ENCODE peak calls at places on chromosomes 5 and 9, in six cellular contexts. D, F, B, A, P and X are unnamed samples.

GRCh38 chr9:4656621-4657020 is 5.5 kb upstream of the PLPP6 start:
- DNase-seq in D (no peak), F (no peak), B (no peak), A (no peak), P (no peak), X (no peak)

GRCh38 chr5:144433893-144434292 is 263.2 kb downstream of the KCTD16 start:
- DNase-seq in D (peak), F (no peak), B (no peak), A (no peak), P (no peak), X (no peak)

GRCh38 chr5:177606071-177607051 is 6.4 kb downstream of the B4GALT7 start:
- DNase-seq in D (no peak), F (no peak), B (no peak), A (peak), P (no peak), X (no peak)

GRCh38 chr5:53172630-53173029 is 63.1 kb upstream of the MOCS2 start:
- DNase-seq in D (no peak), F (no peak), B (no peak), A (no peak), P (no peak), X (no peak)

GRCh38 chr9:19554518-19554917 is 145.7 kb downstream of the ACER2 start:
- DNase-seq in D (no peak), F (no peak), B (no peak), A (no peak), P (no peak), X (no peak)

GRCh38 chr9:14813336-14814020 is 90.9 kb upstream of the CER1 start:
- DNase-seq in D (no peak), F (peak), B (no peak), A (no peak), P (no peak), X (no peak)

GRCh38 chr9:72315510-72316287 is 49.3 kb downstream of the ZFAND5 start:
- DNase-seq in D (peak), F (peak), B (no peak), A (no peak), P (no peak), X (peak)

GRCh38 chr9:108885643-108886348 is 23.7 kb downstream of the ACTL7A start:
- DNase-seq in D (no peak), F (peak), B (no peak), A (no peak), P (no peak), X (peak)

GRCh38 chr5:16866795-16867584 is 69.1 kb downstream of the MYO10 start:
- DNase-seq in D (peak), F (peak), B (no peak), A (peak), P (peak), X (peak)

GRCh38 chr5:79582186-79582585 is 30.1 kb upstream of the TENT2 start:
- DNase-seq in D (no peak), F (no peak), B (no peak), A (no peak), P (no peak), X (no peak)

GRCh38 chr5:170306381-170306790 is 8.8 kb upstream of the LCP2 start:
- DNase-seq in D (no peak), F (peak), B (no peak), A (no peak), P (peak), X (peak)

GRCh38 chr5:38616061-38616460 is 59.6 kb upstream of the LIFR start:
- DNase-seq in D (peak), F (peak), B (no peak), A (no peak), P (no peak), X (peak)

GRCh38 chr9:108535526-108535925 is 320.3 kb downstream of the ACTL7B start:
- DNase-seq in D (peak), F (no peak), B (no peak), A (no peak), P (no peak), X (no peak)

GRCh38 chr5:137822158-137822764 is 45.4 kb upstream of the MYOT start:
- DNase-seq in D (peak), F (peak), B (no peak), A (no peak), P (no peak), X (peak)

GRCh38 chr5:160118349-160119141 is 705 bp downstream of the PWWP2A start:
- DNase-seq in D (peak), F (no peak), B (no peak), A (peak), P (peak), X (peak)

GRCh38 chr9:95071925-95072324 is 245.6 kb downstream of the FANCC start:
- DNase-seq in D (no peak), F (no peak), B (no peak), A (no peak), P (no peak), X (no peak)

GRCh38 chr9:95071450-95071849 is 246.1 kb downstream of the FANCC start:
- DNase-seq in D (no peak), F (no peak), B (no peak), A (no peak), P (no peak), X (no peak)

GRCh38 chr9:95073918-95074317 is 243.6 kb downstream of the FANCC start:
- DNase-seq in D (no peak), F (no peak), B (no peak), A (no peak), P (peak), X (no peak)

GRCh38 chr9:95074632-95075269 is 242.8 kb downstream of the FANCC start:
- DNase-seq in D (peak), F (no peak), B (no peak), A (peak), P (peak), X (no peak)

GRCh38 chr9:95073042-95073607 is 244.4 kb downstream of the FANCC start:
- DNase-seq in D (peak), F (no peak), B (no peak), A (peak), P (peak), X (peak)
- TF ChIP-seq CTCF in D (peak), F (peak), B (no peak), A (no peak), P (no peak), X (peak)

GRCh38 chr9:136701665-136702048 is 10.7 kb upstream of the DIPK1B start:
- DNase-seq in D (no peak), F (no peak), B (no peak), A (no peak), P (no peak), X (no peak)
- H3K4me3 ChIP-seq in D (no peak), F (no peak), B (peak), A (no peak), P (no peak), X (no peak)

DNA sequence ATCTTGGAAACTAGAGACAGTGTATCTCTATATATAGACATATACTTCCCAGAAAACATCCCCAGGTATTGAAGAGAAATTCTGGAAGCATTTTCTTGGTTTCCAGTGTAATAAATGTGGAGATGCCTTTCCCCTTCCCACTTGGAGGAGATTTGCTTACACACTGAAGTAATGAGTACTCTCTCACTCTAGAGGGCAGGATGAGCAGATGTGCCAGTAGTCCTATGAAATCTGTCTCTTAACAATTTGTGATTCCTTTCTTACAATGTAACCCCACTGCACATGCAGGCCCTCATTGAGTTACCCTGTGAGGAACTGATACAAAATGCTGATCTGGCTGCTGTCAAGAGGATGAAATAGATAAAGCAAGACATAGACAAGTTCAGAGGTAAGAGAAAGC is 567.2 kb downstream of the SLCO4C1 start:
- DNase-seq in D (no peak), F (no peak), B (no peak), A (no peak), P (no peak), X (no peak)
- TF ChIP-seq CTCF in D (peak), F (peak), B (no peak), A (no peak), P (no peak), X (no peak)

GRCh38 chr5:15376803-15377202 is 123.2 kb upstream of the FBXL7 start:
- DNase-seq in D (no peak), F (no peak), B (no peak), A (no peak), P (no peak), X (no peak)
- H3K4me3 ChIP-seq in D (no peak), F (no peak), B (no peak), A (no peak), P (no peak), X (no peak)

DNA sequence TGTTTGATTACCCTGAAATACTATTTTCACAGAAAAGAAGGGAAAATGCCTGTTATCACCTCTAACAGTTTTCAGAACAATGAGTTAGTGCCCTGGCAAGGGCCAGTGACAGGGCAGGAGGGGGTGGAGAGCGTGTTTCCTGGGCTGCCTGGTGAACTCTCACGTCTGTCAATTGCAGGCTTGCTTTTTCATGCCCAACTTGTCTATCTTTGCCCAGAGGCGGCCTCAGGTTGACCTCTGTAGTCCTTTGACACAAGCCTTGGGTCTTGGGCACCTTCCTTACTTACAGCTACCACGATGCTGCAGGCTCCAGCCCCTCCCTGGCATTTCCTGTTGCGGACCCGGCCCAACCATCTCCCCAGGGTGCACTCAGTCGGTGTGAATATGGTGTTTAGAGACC is 2.2 kb upstream of the CEL start:
- DNase-seq in D (peak), F (no peak), B (no peak), A (peak), P (no peak), X (no peak)
- TF ChIP-seq CTCF in D (no peak), F (no peak), B (no peak), A (no peak), P (no peak), X (no peak)

DNA sequence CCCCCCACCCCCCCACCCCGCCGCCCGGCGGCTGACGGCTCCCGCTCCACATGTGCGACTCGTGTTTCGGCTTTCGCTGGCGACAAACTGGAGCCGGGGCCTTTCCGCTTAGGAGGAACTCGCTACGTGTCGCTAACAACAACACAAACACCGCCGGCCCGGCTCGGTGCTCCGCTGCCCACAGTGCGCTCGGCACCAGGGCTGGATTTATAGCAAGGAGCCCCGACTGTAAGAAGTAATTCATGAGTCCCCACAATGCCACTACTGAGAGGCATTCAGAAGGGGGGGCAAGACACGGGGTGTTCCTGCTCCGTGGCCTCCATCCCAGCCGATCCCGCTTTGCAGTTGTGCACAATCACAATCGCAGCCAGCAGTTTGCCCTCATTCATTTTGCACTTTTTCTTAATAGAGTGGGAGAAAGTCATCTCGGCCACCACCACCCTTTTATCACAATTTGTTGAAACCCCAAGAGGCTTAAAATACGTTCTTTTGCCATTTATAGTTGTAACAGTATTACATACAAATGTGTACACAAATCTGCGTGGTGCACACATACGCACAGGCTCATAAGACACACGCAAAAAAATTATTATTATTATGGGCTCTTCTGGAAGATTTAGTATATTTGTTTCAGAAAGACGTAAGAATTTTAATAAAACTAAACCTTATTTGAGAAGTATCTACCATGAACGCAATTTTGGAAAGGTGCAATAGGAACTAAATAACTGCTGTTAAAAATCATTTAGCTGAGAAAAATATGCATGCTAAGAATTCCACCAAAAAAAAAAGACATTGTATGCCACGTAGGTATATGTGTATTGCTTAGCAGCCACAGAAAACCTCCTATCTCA is 48.1 kb downstream of the EBF1 start:
- DNase-seq in D (peak), F (no peak), B (no peak), A (peak), P (peak), X (peak)
- H3K4me3 ChIP-seq in D (peak), F (peak), B (peak), A (peak), P (peak), X (peak)

DNA sequence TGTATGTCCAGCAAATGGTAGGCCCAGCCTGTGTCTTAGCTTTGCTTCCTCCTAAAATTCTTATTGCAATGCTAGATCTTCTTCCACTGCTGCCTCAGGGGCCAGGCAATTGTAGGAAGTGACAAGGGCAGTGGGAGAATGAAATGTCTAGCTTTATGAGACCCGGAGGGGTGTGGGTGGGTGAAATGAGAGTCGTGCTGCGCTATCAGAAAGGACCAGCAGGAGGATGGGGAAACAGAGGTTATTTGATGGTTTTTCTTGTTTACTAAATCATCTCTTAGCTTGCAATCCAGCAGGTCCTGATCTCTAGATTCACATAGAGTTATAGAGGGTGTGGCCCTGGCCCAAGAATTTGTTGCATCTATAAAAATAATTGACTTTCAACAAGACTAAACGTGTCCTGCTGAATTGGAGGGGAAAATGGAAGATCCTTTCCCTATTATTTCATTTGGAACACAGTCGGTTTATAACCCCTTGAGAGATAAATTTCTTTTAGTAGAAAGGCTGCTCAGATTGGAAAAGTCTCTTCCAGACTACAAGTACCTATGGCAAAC is 43.6 kb downstream of the ZNF366 start:
- DNase-seq in D (no peak), F (no peak), B (no peak), A (no peak), P (no peak), X (no peak)
- TF ChIP-seq CTCF in D (peak), F (no peak), B (no peak), A (no peak), P (no peak), X (peak)

GRCh38 chr9:87944687-87945086 is 26.9 kb downstream of the SPATA31C1 start:
- DNase-seq in D (no peak), F (no peak), B (no peak), A (no peak), P (no peak), X (no peak)
- H3K4me3 ChIP-seq in D (no peak), F (peak), B (no peak), A (no peak), P (no peak), X (peak)